ENCODE peak calls at places on chromosome 5, in ten cellular contexts. M, Y, K, B, U, I, H, V, P and F are unnamed samples.

GRCh38 chr5:142411103-142411502 is 86.3 kb upstream of the SPRY4 start:
- DNase-seq in M (no peak), Y (no peak), K (no peak), B (no peak), U (no peak), I (no peak), H (no peak), V (no peak), P (no peak), F (no peak)

GRCh38 chr5:141412853-141413539 is at the start of gene PCDHGA10:
- DNase-seq in M (peak), Y (peak), K (peak), B (peak), U (no peak), I (peak), H (no peak), V (peak), P (peak), F (peak)

GRCh38 chr5:132807163-132807838 is 5.8 kb upstream of the SOWAHA start:
- DNase-seq in M (no peak), Y (peak), K (peak), B (peak), U (no peak), I (no peak), H (no peak), V (no peak), P (no peak), F (no peak)

GRCh38 chr5:10366310-10367297 is 13.1 kb downstream of the MARCHF6 start:
- DNase-seq in M (no peak), Y (no peak), K (peak), B (no peak), U (no peak), I (peak), H (no peak), V (no peak), P (no peak), F (peak)

GRCh38 chr5:141951341-141951781 is 6.6 kb downstream of the PCDH12 start:
- DNase-seq in M (no peak), Y (peak), K (no peak), B (no peak), U (no peak), I (no peak), H (no peak), V (no peak), P (peak), F (no peak)

GRCh38 chr5:136058031-136058971 is 29.5 kb downstream of the TGFBI start:
- DNase-seq in M (peak), Y (peak), K (peak), B (no peak), U (peak), I (peak), H (no peak), V (peak), P (no peak), F (peak)

GRCh38 chr5:133321833-133322420 is 270.1 kb downstream of the HSPA4 start:
- DNase-seq in M (no peak), Y (no peak), K (no peak), B (no peak), U (no peak), I (no peak), H (no peak), V (no peak), P (peak), F (no peak)

GRCh38 chr5:113606298-113607134 is 93.0 kb downstream of the YTHDC2 start:
- DNase-seq in M (peak), Y (peak), K (peak), B (peak), U (peak), I (peak), H (no peak), V (peak), P (peak), F (peak)

GRCh38 chr5:55924744-55925143 is 70.0 kb downstream of the IL6ST start:
- DNase-seq in M (no peak), Y (no peak), K (no peak), B (no peak), U (no peak), I (no peak), H (no peak), V (no peak), P (no peak), F (no peak)

GRCh38 chr5:53360811-53361210 is 119.6 kb upstream of the FST start:
- DNase-seq in M (no peak), Y (no peak), K (no peak), B (no peak), U (peak), I (peak), H (no peak), V (peak), P (no peak), F (peak)

GRCh38 chr5:132094393-132095076 is 20.9 kb downstream of the CSF2 start:
- DNase-seq in M (no peak), Y (no peak), K (no peak), B (no peak), U (peak), I (peak), H (no peak), V (peak), P (no peak), F (peak)

GRCh38 chr5:61408476-61409168 is 76.6 kb downstream of the ZSWIM6 start:
- DNase-seq in M (peak), Y (peak), K (peak), B (peak), U (peak), I (peak), H (peak), V (peak), P (peak), F (peak)